ENCODE peak calls at places on chromosomes 4 and X, in five cellular contexts. One of them, this sample, is unnamed. For H3K36me3, the result is how much of the 10 kb centered on the place peaks cover.

GRCh38 chr4:6362896-6363295 is 93.2 kb downstream of the WFS1 start:
- DNase-seq in heart right ventricle: no peak
- DNase-seq in K562: peak
- DNase-seq in psoas muscle: peak
- DNase-seq in uterus: no peak
- DNase-seq in this sample: no peak

GRCh38 chr4:90616711-90617110 is 489.5 kb downstream of the CCSER1 start:
- DNase-seq in heart right ventricle: no peak
- DNase-seq in K562: no peak
- DNase-seq in psoas muscle: no peak
- DNase-seq in uterus: no peak
- DNase-seq in this sample: no peak

GRCh38 chr4:24778427-24779225 is 16.7 kb upstream of the SOD3 start:
- DNase-seq in heart right ventricle: peak
- DNase-seq in K562: no peak
- DNase-seq in psoas muscle: peak
- DNase-seq in uterus: peak
- DNase-seq in this sample: peak

GRCh38 chrX:275967-276587 is 5.1 kb upstream of the PLCXD1 start:
- DNase-seq in heart right ventricle: peak
- DNase-seq in K562: peak
- DNase-seq in psoas muscle: peak
- DNase-seq in uterus: no peak
- DNase-seq in this sample: peak

GRCh38 chr4:22235798-22236197 is 280.1 kb downstream of the ADGRA3 start:
- DNase-seq in heart right ventricle: peak
- DNase-seq in K562: no peak
- DNase-seq in psoas muscle: peak
- DNase-seq in uterus: no peak
- DNase-seq in this sample: no peak

GRCh38 chrX:71532078-71532752 is 689 bp upstream of the OGT start:
- DNase-seq in heart right ventricle: no peak
- DNase-seq in K562: no peak
- DNase-seq in psoas muscle: no peak
- DNase-seq in uterus: no peak
- DNase-seq in this sample: peak

GRCh38 chr4:117700111-117700892 is 334.0 kb upstream of the NDST3 start:
- DNase-seq in heart right ventricle: no peak
- DNase-seq in K562: no peak
- DNase-seq in psoas muscle: no peak
- DNase-seq in uterus: no peak
- DNase-seq in this sample: peak

GRCh38 chr4:132839070-132839469 is 310.0 kb upstream of the PCDH10 start:
- DNase-seq in heart right ventricle: no peak
- DNase-seq in K562: no peak
- DNase-seq in psoas muscle: no peak
- DNase-seq in uterus: no peak
- DNase-seq in this sample: no peak

GRCh38 chrX:137198040-137198439 is 164.2 kb upstream of the GPR101 start:
- DNase-seq in heart right ventricle: no peak
- DNase-seq in K562: no peak
- DNase-seq in psoas muscle: no peak
- DNase-seq in uterus: no peak
- DNase-seq in this sample: peak

GRCh38 chrX:139267858-139268257 is 262.7 kb upstream of the F9 start:
- DNase-seq in heart right ventricle: no peak
- DNase-seq in K562: no peak
- DNase-seq in psoas muscle: no peak
- DNase-seq in uterus: no peak
- DNase-seq in this sample: no peak

GRCh38 chr4:153483432-153484418 is 17.6 kb downstream of the TMEM131L start:
- DNase-seq in heart right ventricle: peak
- DNase-seq in K562: no peak
- DNase-seq in psoas muscle: no peak
- DNase-seq in uterus: no peak
- DNase-seq in this sample: no peak

GRCh38 chr4:99649778-99650177 is 7.8 kb downstream of the C4orf54 start:
- DNase-seq in heart right ventricle: no peak
- DNase-seq in K562: no peak
- DNase-seq in psoas muscle: peak
- DNase-seq in uterus: no peak
- DNase-seq in this sample: no peak

GRCh38 chr4:172648471-172648870 is 520.1 kb upstream of the GALNT7 start:
- DNase-seq in heart right ventricle: no peak
- DNase-seq in K562: no peak
- DNase-seq in psoas muscle: no peak
- DNase-seq in uterus: no peak
- DNase-seq in this sample: peak

GRCh38 chrX:150148749-150149672 is 210.7 kb upstream of the EOLA2 start:
- DNase-seq in heart right ventricle: peak
- DNase-seq in K562: no peak
- DNase-seq in psoas muscle: no peak
- DNase-seq in uterus: no peak
- DNase-seq in this sample: no peak

GRCh38 chrX:31251336-31251735 is 179.5 kb upstream of the FTHL17 start:
- DNase-seq in heart right ventricle: no peak
- DNase-seq in K562: no peak
- DNase-seq in psoas muscle: no peak
- DNase-seq in uterus: no peak
- DNase-seq in this sample: no peak

GRCh38 chrX:71543316-71543715 is 10.4 kb downstream of the OGT start:
- DNase-seq in heart right ventricle: no peak
- DNase-seq in K562: no peak
- DNase-seq in psoas muscle: no peak
- DNase-seq in uterus: no peak
- DNase-seq in this sample: peak

GRCh38 chrX:69163936-69164741 is 1.1 kb downstream of the PJA1 start:
- DNase-seq in heart right ventricle: no peak
- DNase-seq in K562: peak
- DNase-seq in psoas muscle: no peak
- DNase-seq in uterus: peak
- DNase-seq in this sample: no peak

GRCh38 chr4:81970454-81970853 is 403.3 kb downstream of the HNRNPD start:
- DNase-seq in heart right ventricle: no peak
- DNase-seq in K562: no peak
- DNase-seq in psoas muscle: no peak
- DNase-seq in uterus: no peak
- DNase-seq in this sample: no peak

GRCh38 chrX:134599173-134599914 is 58.9 kb downstream of the PLAC1 start:
- DNase-seq in heart right ventricle: peak
- DNase-seq in K562: no peak
- DNase-seq in psoas muscle: no peak
- DNase-seq in uterus: peak
- DNase-seq in this sample: no peak

GRCh38 chrX:53194308-53194707 is 30.7 kb downstream of the KDM5C start:
- DNase-seq in heart right ventricle: no peak
- DNase-seq in K562: no peak
- DNase-seq in psoas muscle: no peak
- DNase-seq in uterus: no peak
- DNase-seq in this sample: no peak

GRCh38 chrX:53188763-53189162 is 36.2 kb downstream of the KDM5C start:
- DNase-seq in heart right ventricle: no peak
- DNase-seq in K562: peak
- DNase-seq in psoas muscle: no peak
- DNase-seq in uterus: no peak
- DNase-seq in this sample: peak

GRCh38 chrX:53193093-53193492 is 31.9 kb downstream of the KDM5C start:
- DNase-seq in heart right ventricle: no peak
- DNase-seq in K562: no peak
- DNase-seq in psoas muscle: no peak
- DNase-seq in uterus: no peak
- DNase-seq in this sample: no peak

GRCh38 chrX:53186363-53186762 is 38.6 kb downstream of the KDM5C start:
- DNase-seq in heart right ventricle: no peak
- DNase-seq in K562: no peak
- DNase-seq in psoas muscle: no peak
- DNase-seq in uterus: no peak
- DNase-seq in this sample: peak

DNA sequence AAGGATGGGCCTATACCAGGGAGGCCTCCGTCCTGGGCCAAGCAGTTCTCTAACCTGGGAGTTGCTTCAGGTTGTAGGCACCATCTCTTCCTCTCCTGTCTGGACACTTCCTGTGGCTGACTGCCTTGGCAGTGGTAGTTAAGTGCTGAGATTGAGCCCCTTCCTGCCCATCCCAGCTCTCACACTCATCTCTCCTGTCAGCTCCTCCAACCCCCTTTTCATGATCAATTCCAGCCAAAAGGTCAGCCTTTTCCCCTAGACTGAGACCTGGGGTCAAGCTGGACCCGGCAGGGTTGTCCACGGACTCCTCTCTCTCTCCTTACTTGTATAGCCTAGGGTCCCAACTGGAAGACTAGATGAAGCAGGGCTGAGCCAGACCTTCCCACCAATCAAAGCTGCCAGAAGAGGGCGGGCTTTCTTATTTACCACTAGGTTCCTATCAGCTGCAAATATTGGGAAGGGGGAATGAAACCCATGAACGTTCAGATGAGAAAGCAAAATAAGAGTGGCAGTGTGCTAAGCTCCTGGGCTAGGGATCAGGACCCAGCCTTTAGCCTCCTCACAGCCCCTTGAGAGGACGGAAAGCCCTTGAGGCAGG is 34.5 kb downstream of the KDM5C start:
- DNase-seq in heart right ventricle: no peak
- DNase-seq in K562: peak
- DNase-seq in psoas muscle: no peak
- DNase-seq in uterus: no peak
- DNase-seq in this sample: peak
- H3K36me3 ChIP-seq in heart right ventricle: under half
- H3K36me3 ChIP-seq in K562: under half
- H3K36me3 ChIP-seq in psoas muscle: under half
- H3K36me3 ChIP-seq in uterus: under half
- H3K36me3 ChIP-seq in this sample: under half

GRCh38 chr4:829761-830655 is 4.1 kb upstream of the CPLX1 start:
- DNase-seq in heart right ventricle: no peak
- DNase-seq in K562: no peak
- DNase-seq in psoas muscle: peak
- DNase-seq in uterus: no peak
- DNase-seq in this sample: no peak

GRCh38 chr4:827209-828081 is 1.5 kb upstream of the CPLX1 start:
- DNase-seq in heart right ventricle: no peak
- DNase-seq in K562: no peak
- DNase-seq in psoas muscle: peak
- DNase-seq in uterus: no peak
- DNase-seq in this sample: no peak

GRCh38 chr4:828641-829271 is 2.8 kb upstream of the CPLX1 start:
- DNase-seq in heart right ventricle: peak
- DNase-seq in K562: no peak
- DNase-seq in psoas muscle: peak
- DNase-seq in uterus: no peak
- DNase-seq in this sample: no peak

GRCh38 chr4:830776-831482 is 5.0 kb upstream of the CPLX1 start:
- DNase-seq in heart right ventricle: peak
- DNase-seq in K562: no peak
- DNase-seq in psoas muscle: peak
- DNase-seq in uterus: no peak
- DNase-seq in this sample: no peak

DNA sequence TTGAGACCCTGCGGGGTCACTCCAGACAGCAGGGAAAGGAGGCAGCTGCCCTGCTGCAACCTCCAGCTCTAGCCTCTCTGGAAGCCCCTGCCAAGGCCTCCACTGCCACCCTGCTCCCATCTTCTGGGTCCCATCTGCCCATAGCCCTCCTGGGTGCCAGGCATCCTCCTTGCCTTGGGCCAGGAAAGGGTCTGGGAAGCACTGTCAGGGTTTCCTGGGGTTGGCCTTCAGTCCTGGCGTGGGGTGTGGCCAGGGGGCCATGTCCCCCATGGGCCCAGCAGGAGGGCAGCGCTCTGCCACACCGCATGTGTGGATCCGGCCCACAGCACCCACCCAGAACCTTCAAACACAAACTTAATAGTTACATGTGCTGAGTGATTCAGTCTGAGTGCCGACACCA is 3.4 kb upstream of the CPLX1 start:
- DNase-seq in heart right ventricle: no peak
- DNase-seq in K562: no peak
- DNase-seq in psoas muscle: peak
- DNase-seq in uterus: no peak
- DNase-seq in this sample: no peak
- H3K4me3 ChIP-seq in heart right ventricle: no peak
- H3K4me3 ChIP-seq in K562: no peak
- H3K4me3 ChIP-seq in psoas muscle: no peak
- H3K4me3 ChIP-seq in uterus: no peak
- H3K4me3 ChIP-seq in this sample: no peak

DNA sequence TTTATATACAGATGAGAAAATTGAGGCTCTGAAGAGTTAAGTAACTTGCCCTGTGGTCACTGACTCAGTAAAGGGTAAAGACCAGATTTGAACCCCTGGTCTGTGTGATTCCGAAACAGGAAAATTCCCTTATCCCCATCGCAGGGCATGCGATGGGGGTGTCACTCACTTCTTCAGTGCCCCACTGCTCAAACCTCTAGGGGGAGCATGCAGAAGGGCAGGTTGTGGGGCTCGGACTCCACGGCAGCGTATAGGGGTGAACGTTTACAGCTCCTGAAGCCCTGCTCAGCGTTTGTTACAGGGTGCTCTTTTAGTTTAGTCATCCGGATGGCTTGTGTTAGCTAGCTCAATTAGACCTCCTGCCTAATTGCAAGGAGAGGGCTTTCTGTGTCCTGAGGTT is 3.7 kb upstream of the EXOC1 start:
- DNase-seq in heart right ventricle: no peak
- DNase-seq in K562: no peak
- DNase-seq in psoas muscle: no peak
- DNase-seq in uterus: no peak
- DNase-seq in this sample: no peak
- TF ChIP-seq CTCF in heart right ventricle: no peak
- TF ChIP-seq CTCF in K562: peak
- TF ChIP-seq CTCF in psoas muscle: no peak
- TF ChIP-seq CTCF in uterus: no peak
- TF ChIP-seq CTCF in this sample: no peak

GRCh38 chr4:39756159-39756558 is 58.2 kb downstream of the UBE2K start:
- DNase-seq in heart right ventricle: no peak
- DNase-seq in K562: no peak
- DNase-seq in psoas muscle: no peak
- DNase-seq in uterus: no peak
- DNase-seq in this sample: no peak

GRCh38 chr4:39758176-39758575 is 60.2 kb downstream of the UBE2K start:
- DNase-seq in heart right ventricle: no peak
- DNase-seq in K562: no peak
- DNase-seq in psoas muscle: no peak
- DNase-seq in uterus: no peak
- DNase-seq in this sample: no peak

GRCh38 chr4:39763714-39764572 is 66.0 kb downstream of the UBE2K start:
- DNase-seq in heart right ventricle: no peak
- DNase-seq in K562: no peak
- DNase-seq in psoas muscle: no peak
- DNase-seq in uterus: no peak
- DNase-seq in this sample: no peak

GRCh38 chr4:39754309-39754708 is 56.4 kb downstream of the UBE2K start:
- DNase-seq in heart right ventricle: no peak
- DNase-seq in K562: no peak
- DNase-seq in psoas muscle: no peak
- DNase-seq in uterus: no peak
- DNase-seq in this sample: no peak

DNA sequence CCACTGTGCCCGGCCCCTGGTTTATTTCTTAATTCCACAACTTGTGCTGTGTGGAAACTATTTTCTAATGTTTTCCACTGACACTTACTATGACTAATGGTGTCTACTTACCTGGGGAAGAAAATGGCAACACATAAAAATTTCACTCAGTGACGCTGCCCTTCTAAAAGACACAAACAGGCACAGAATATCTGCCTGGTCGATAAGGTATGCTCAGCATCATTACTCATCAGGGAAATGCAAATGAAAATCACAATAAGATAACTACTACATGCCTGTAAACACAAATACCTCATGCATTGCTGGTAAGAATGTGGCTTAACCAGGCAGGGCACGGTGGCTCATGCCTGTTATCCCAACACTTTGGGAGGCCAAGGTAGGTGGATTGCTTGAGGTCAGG is 61.6 kb downstream of the UBE2K start:
- DNase-seq in heart right ventricle: no peak
- DNase-seq in K562: no peak
- DNase-seq in psoas muscle: no peak
- DNase-seq in uterus: no peak
- DNase-seq in this sample: peak
- H3K36me3 ChIP-seq in heart right ventricle: under half
- H3K36me3 ChIP-seq in K562: half or more
- H3K36me3 ChIP-seq in psoas muscle: under half
- H3K36me3 ChIP-seq in uterus: under half
- H3K36me3 ChIP-seq in this sample: under half

This sample was measured in bronchial epithelial cell.